ENCODE peak calls at places on chromosomes 13 and 19, in five cellular contexts. One of them, this sample, is unnamed.

GRCh38 chr13:78228211-78228610 is 309.6 kb upstream of the EDNRB start:
- ATAC-seq in HepG2: no peak
- ATAC-seq in GM12878: no peak
- ATAC-seq in K562: no peak
- ATAC-seq in Panc1: no peak
- ATAC-seq in this sample: no peak

GRCh38 chr13:44004881-44005280 is 125.2 kb downstream of the LACC1 start:
- ATAC-seq in Panc1: no peak
- ATAC-seq in HepG2: no peak
- ATAC-seq in GM12878: no peak
- ATAC-seq in K562: no peak
- ATAC-seq in this sample: no peak

GRCh38 chr19:5665781-5666513 is 14.4 kb downstream of the MICOS13 start:
- ATAC-seq in HepG2: peak; percentile 82
- ATAC-seq in Panc1: peak; percentile 59
- ATAC-seq in GM12878: peak; percentile 82
- ATAC-seq in K562: peak; percentile 52
- ATAC-seq in this sample: no peak

GRCh38 chr13:44969858-44970484 is 19.3 kb downstream of the NUFIP1 start:
- ATAC-seq in Panc1: no peak
- ATAC-seq in K562: peak; percentile 64
- ATAC-seq in GM12878: peak; percentile 16
- ATAC-seq in HepG2: peak; percentile 69
- ATAC-seq in this sample: peak; percentile 50

GRCh38 chr13:85508683-85509329 is 290.4 kb downstream of the SLITRK6 start:
- ATAC-seq in K562: no peak
- ATAC-seq in GM12878: peak; percentile 20
- ATAC-seq in Panc1: no peak
- ATAC-seq in HepG2: peak; percentile 43
- ATAC-seq in this sample: peak; percentile 44

GRCh38 chr19:42028304-42029216 is 34.5 kb upstream of the ATP1A3 start:
- ATAC-seq in K562: peak; percentile 79
- ATAC-seq in Panc1: no peak
- ATAC-seq in HepG2: no peak
- ATAC-seq in GM12878: no peak
- ATAC-seq in this sample: no peak

GRCh38 chr13:23628765-23629565 is 58.8 kb downstream of the TNFRSF19 start:
- ATAC-seq in Panc1: no peak
- ATAC-seq in HepG2: peak; percentile 79
- ATAC-seq in K562: no peak
- ATAC-seq in GM12878: no peak
- ATAC-seq in this sample: no peak

GRCh38 chr19:57712222-57712621 is 3.2 kb upstream of the ZNF154 start:
- ATAC-seq in HepG2: no peak
- ATAC-seq in GM12878: no peak
- ATAC-seq in K562: no peak
- ATAC-seq in Panc1: no peak
- ATAC-seq in this sample: no peak

GRCh38 chr13:108036411-108036810 is 178.9 kb downstream of the LIG4 start:
- ATAC-seq in HepG2: no peak
- ATAC-seq in K562: no peak
- ATAC-seq in Panc1: no peak
- ATAC-seq in GM12878: no peak
- ATAC-seq in this sample: no peak

GRCh38 chr19:50356691-50357177 is 8.7 kb downstream of the NAPSA start:
- ATAC-seq in Panc1: no peak
- ATAC-seq in HepG2: no peak
- ATAC-seq in K562: no peak
- ATAC-seq in GM12878: no peak
- ATAC-seq in this sample: no peak

GRCh38 chr13:30409911-30410704 is 12.2 kb upstream of the UBE2L5 start:
- ATAC-seq in K562: no peak
- ATAC-seq in GM12878: no peak
- ATAC-seq in Panc1: no peak
- ATAC-seq in HepG2: no peak
- ATAC-seq in this sample: peak; percentile 39

GRCh38 chr19:39405930-39406655 is 554 bp upstream of the ZFP36 start:
- ATAC-seq in Panc1: peak; percentile 0
- ATAC-seq in K562: peak; percentile 3
- ATAC-seq in HepG2: no peak
- ATAC-seq in GM12878: no peak
- ATAC-seq in this sample: no peak

GRCh38 chr13:81929988-81930387 is 1589.1 kb upstream of the SPRY2 start:
- ATAC-seq in Panc1: no peak
- ATAC-seq in GM12878: peak; percentile 69
- ATAC-seq in HepG2: peak; percentile 80
- ATAC-seq in K562: no peak
- ATAC-seq in this sample: no peak

GRCh38 chr13:110458017-110458416 is 103.5 kb downstream of the RAB20 start:
- ATAC-seq in Panc1: no peak
- ATAC-seq in GM12878: no peak
- ATAC-seq in K562: no peak
- ATAC-seq in HepG2: no peak
- ATAC-seq in this sample: no peak

GRCh38 chr19:46714523-46715106 is 2.3 kb downstream of the PRKD2 start:
- ATAC-seq in Panc1: peak; percentile 27
- ATAC-seq in K562: peak; percentile 1
- ATAC-seq in GM12878: peak; percentile 12
- ATAC-seq in HepG2: peak; percentile 15
- ATAC-seq in this sample: peak; percentile 12

GRCh38 chr13:109761695-109762094 is 24.7 kb downstream of the IRS2 start:
- ATAC-seq in Panc1: no peak
- ATAC-seq in GM12878: no peak
- ATAC-seq in K562: no peak
- ATAC-seq in HepG2: no peak
- ATAC-seq in this sample: no peak

GRCh38 chr19:17048885-17049453 is 22.4 kb upstream of the CPAMD8 start:
- ATAC-seq in K562: peak; percentile 18
- ATAC-seq in GM12878: no peak
- ATAC-seq in HepG2: no peak
- ATAC-seq in Panc1: no peak
- ATAC-seq in this sample: no peak

GRCh38 chr19:16702123-16702522 is 17.5 kb upstream of the NWD1 start:
- ATAC-seq in HepG2: no peak
- ATAC-seq in K562: no peak
- ATAC-seq in Panc1: no peak
- ATAC-seq in GM12878: no peak
- ATAC-seq in this sample: peak; percentile 79

GRCh38 chr13:24630851-24631341 is 49.3 kb upstream of the ATP12A start:
- ATAC-seq in Panc1: no peak
- ATAC-seq in HepG2: no peak
- ATAC-seq in GM12878: peak; percentile 52
- ATAC-seq in K562: peak; percentile 80
- ATAC-seq in this sample: no peak

GRCh38 chr13:21675095-21676007 is 4.5 kb downstream of the FGF9 start:
- ATAC-seq in Panc1: no peak
- ATAC-seq in GM12878: no peak
- ATAC-seq in HepG2: no peak
- ATAC-seq in K562: no peak
- ATAC-seq in this sample: no peak

GRCh38 chr19:19096641-19097627 is 33.1 kb downstream of the SLC25A42 start:
- ATAC-seq in K562: no peak
- ATAC-seq in Panc1: no peak
- ATAC-seq in HepG2: peak; percentile 63
- ATAC-seq in GM12878: no peak
- ATAC-seq in this sample: no peak

GRCh38 chr13:100658363-100658762 is 16.2 kb downstream of the TMTC4 start:
- ATAC-seq in Panc1: no peak
- ATAC-seq in GM12878: peak; percentile 46
- ATAC-seq in K562: no peak
- ATAC-seq in HepG2: no peak
- ATAC-seq in this sample: no peak

GRCh38 chr19:48818234-48818823 is 7.5 kb upstream of the BCAT2 start:
- ATAC-seq in Panc1: no peak
- ATAC-seq in GM12878: no peak
- ATAC-seq in HepG2: no peak
- ATAC-seq in K562: no peak
- ATAC-seq in this sample: no peak

GRCh38 chr13:90585392-90585791 is 762.1 kb upstream of the MIR17HG start:
- ATAC-seq in GM12878: peak; percentile 82
- ATAC-seq in HepG2: no peak
- ATAC-seq in K562: no peak
- ATAC-seq in Panc1: no peak
- ATAC-seq in this sample: no peak

GRCh38 chr13:28161370-28161769 is 23.0 kb downstream of the PAN3 start:
- ATAC-seq in HepG2: peak; percentile 61
- ATAC-seq in GM12878: no peak
- ATAC-seq in Panc1: no peak
- ATAC-seq in K562: peak; percentile 76
- ATAC-seq in this sample: no peak

GRCh38 chr13:64675256-64675892 is 2554.8 kb downstream of the PCDH9 start:
- ATAC-seq in Panc1: peak; percentile 82
- ATAC-seq in HepG2: peak; percentile 90
- ATAC-seq in GM12878: no peak
- ATAC-seq in K562: no peak
- ATAC-seq in this sample: no peak

GRCh38 chr13:39682788-39683187 is 27.3 kb downstream of the COG6 start:
- ATAC-seq in K562: no peak
- ATAC-seq in HepG2: no peak
- ATAC-seq in Panc1: no peak
- ATAC-seq in GM12878: peak; percentile 85
- ATAC-seq in this sample: no peak

GRCh38 chr13:33349996-33350826 is 64.7 kb upstream of the STARD13 start:
- ATAC-seq in K562: no peak
- ATAC-seq in HepG2: no peak
- ATAC-seq in Panc1: peak; percentile 81
- ATAC-seq in GM12878: no peak
- ATAC-seq in this sample: peak; percentile 69

GRCh38 chr19:8640402-8641004 is 10.1 kb downstream of the NFILZ start:
- ATAC-seq in K562: no peak
- ATAC-seq in GM12878: no peak
- ATAC-seq in HepG2: peak; percentile 70
- ATAC-seq in Panc1: no peak
- ATAC-seq in this sample: peak; percentile 66

GRCh38 chr19:1998712-1999708 is 16.5 kb downstream of the BTBD2 start:
- ATAC-seq in K562: no peak
- ATAC-seq in GM12878: no peak
- ATAC-seq in Panc1: no peak
- ATAC-seq in HepG2: no peak
- ATAC-seq in this sample: no peak

DNA sequence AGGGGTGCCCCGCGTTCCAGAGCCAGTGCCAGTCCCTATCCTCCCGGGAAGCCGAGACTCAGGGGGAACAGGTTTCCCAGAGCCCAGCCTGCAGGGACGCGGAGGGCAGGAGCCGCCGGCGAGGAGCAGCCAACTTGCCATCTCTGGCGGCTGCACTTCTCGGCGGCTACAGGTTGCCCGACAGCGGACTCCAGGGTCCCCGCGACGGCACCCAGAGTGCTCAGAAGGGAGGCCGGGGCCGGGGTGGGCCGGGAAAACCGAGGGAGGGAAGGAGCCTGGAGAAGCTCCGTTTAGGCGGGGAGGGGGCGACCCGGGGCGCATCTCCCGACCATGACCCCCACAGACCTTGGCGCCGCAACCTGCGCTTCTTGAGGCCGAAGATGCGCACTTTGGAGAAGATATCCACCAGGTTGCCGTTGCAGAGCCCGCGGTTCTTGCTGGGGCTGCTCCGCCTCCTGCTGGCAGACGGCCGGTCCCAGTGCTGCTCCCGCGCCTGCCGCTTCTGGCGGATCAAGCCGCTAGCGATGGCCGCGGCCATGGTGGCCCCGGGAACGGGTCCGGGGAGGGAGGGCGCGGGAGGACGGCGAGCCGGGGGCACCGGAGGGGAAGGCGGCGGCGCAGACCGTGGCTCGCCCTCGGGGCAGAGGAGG is 463.8 kb downstream of the ITGBL1 start:
- ATAC-seq in Panc1: no peak
- ATAC-seq in GM12878: peak; percentile 71
- ATAC-seq in K562: no peak
- ATAC-seq in HepG2: peak; percentile 87
- ATAC-seq in this sample: no peak
- TF ChIP-seq POLR2AphosphoS5 in Panc1: no peak
- TF ChIP-seq POLR2AphosphoS5 in GM12878: no peak
- TF ChIP-seq POLR2AphosphoS5 in K562: no peak
- TF ChIP-seq POLR2AphosphoS5 in HepG2: no peak
- TF ChIP-seq POLR2AphosphoS5 in this sample: no peak

GRCh38 chr19:4361152-4362037 is 18.0 kb downstream of the MPND start:
- ATAC-seq in HepG2: no peak
- ATAC-seq in Panc1: peak; percentile 52
- ATAC-seq in K562: no peak
- ATAC-seq in GM12878: no peak
- ATAC-seq in this sample: no peak
- TF ChIP-seq POLR2AphosphoS5 in HepG2: no peak
- TF ChIP-seq POLR2AphosphoS5 in Panc1: peak; percentile 20
- TF ChIP-seq POLR2AphosphoS5 in K562: no peak
- TF ChIP-seq POLR2AphosphoS5 in GM12878: no peak
- TF ChIP-seq POLR2AphosphoS5 in this sample: no peak

DNA sequence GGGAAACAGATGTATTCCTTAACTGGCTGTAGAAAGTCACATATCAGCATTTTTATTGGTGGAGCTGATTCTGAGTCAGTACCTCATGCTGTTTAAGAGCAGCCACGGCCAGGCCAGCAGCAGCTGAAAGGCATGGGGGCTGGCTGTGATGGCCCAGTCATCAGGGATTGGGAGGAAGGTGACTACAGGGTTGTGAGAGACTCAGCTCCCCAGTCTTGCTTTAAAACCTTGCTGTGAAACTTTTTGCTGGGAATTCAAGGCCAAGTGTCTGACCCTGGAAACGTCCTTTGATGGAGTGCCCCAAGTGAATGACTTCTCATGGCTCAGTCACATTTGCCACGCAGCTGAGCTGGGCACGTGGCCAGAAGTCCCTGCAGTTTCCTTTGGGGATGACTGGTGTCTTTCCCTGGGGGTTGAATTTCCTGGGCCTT is 39.1 kb upstream of the RNF113B start:
- ATAC-seq in K562: no peak
- ATAC-seq in Panc1: peak; percentile 83
- ATAC-seq in GM12878: no peak
- ATAC-seq in HepG2: no peak
- ATAC-seq in this sample: no peak
- TF ChIP-seq POLR2AphosphoS5 in K562: no peak
- TF ChIP-seq POLR2AphosphoS5 in Panc1: no peak
- TF ChIP-seq POLR2AphosphoS5 in GM12878: no peak
- TF ChIP-seq POLR2AphosphoS5 in HepG2: no peak
- TF ChIP-seq POLR2AphosphoS5 in this sample: no peak

DNA sequence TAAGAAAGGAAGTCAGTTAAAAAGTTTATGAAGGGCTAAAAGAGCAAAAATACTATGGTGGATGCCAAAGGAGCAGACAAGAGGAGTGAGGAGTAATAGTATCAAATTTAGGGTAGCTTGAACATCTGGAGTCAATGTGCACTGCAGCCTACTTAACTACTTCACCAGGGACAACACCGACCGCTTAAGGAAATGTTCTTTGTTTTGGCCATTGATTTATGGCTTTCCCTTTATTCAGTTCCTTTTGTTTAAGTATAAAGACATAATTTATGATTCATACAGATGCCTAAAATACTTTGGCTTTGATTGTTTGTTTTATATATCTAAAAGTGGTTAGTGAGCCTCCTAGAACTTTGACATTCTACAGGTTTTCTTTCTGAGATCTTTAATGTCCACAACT is 276.3 kb upstream of the PRR20A start:
- ATAC-seq in GM12878: no peak
- ATAC-seq in Panc1: no peak
- ATAC-seq in K562: no peak
- ATAC-seq in HepG2: no peak
- ATAC-seq in this sample: no peak
- TF ChIP-seq POLR2AphosphoS5 in GM12878: no peak
- TF ChIP-seq POLR2AphosphoS5 in Panc1: no peak
- TF ChIP-seq POLR2AphosphoS5 in K562: no peak
- TF ChIP-seq POLR2AphosphoS5 in HepG2: no peak
- TF ChIP-seq POLR2AphosphoS5 in this sample: no peak

GRCh38 chr19:55389386-55390317 is 3.9 kb downstream of the RPL28 start:
- ATAC-seq in Panc1: no peak
- ATAC-seq in HepG2: no peak
- ATAC-seq in GM12878: no peak
- ATAC-seq in K562: no peak
- ATAC-seq in this sample: no peak
- TF ChIP-seq POLR2AphosphoS5 in Panc1: peak; percentile 7
- TF ChIP-seq POLR2AphosphoS5 in HepG2: peak; percentile 18
- TF ChIP-seq POLR2AphosphoS5 in GM12878: peak; percentile 28
- TF ChIP-seq POLR2AphosphoS5 in K562: peak; percentile 48
- TF ChIP-seq POLR2AphosphoS5 in this sample: no peak